ENCODE peak calls at places on chromosomes 12 and 14, in five cellular contexts. R is activated naive CD4-positive, alpha-beta T cell treated with Interleukin-2 at 50 U/mL for 16 hours; Z is chondrocyte; X is NAMALWA; E is activated CD4-positive, alpha-beta T cell treated with anti-CD3 and anti-CD28 coated beads, Interleukin-2, amount 50 U/mL, for 4 hours. K is an unnamed sample.

GRCh38 chr12:6691473-6691872 is 2.3 kb upstream of the ZNF384 start:
- DNase-seq in R (no peak), Z (no peak), X (no peak), E (no peak), K (no peak)

GRCh38 chr14:94052662-94053061 is 26.5 kb downstream of the OTUB2 start:
- DNase-seq in R (no peak), Z (no peak), X (no peak), E (no peak), K (no peak)

GRCh38 chr14:60250318-60251035 is 1.5 kb downstream of the PPM1A start:
- DNase-seq in R (no peak), Z (no peak), X (no peak), E (no peak), K (no peak)

GRCh38 chr14:105273062-105273461 is 24.7 kb downstream of the BTBD6 start:
- DNase-seq in R (no peak), Z (no peak), X (no peak), E (no peak), K (no peak)

GRCh38 chr14:73802431-73803188 is 49.0 kb upstream of the PTGR2 start:
- DNase-seq in R (no peak), Z (no peak), X (no peak), E (no peak), K (peak)

GRCh38 chr12:52360663-52361271 is 6.5 kb downstream of the KRT85 start:
- DNase-seq in R (no peak), Z (no peak), X (no peak), E (no peak), K (no peak)

GRCh38 chr12:75041481-75041880 is 168.2 kb downstream of the KCNC2 start:
- DNase-seq in R (no peak), Z (no peak), X (no peak), E (no peak), K (no peak)

GRCh38 chr14:87992720-87993484 is at the start of gene GALC:
- DNase-seq in R (peak), Z (peak), X (peak), E (peak), K (peak)

GRCh38 chr12:25759752-25760151 is 198.7 kb upstream of the RASSF8 start:
- DNase-seq in R (no peak), Z (no peak), X (no peak), E (no peak), K (no peak)

GRCh38 chr12:51926064-51926632 is 18.8 kb downstream of the ACVRL1 start:
- DNase-seq in R (no peak), Z (no peak), X (no peak), E (no peak), K (no peak)

GRCh38 chr12:106081606-106082005 is 57.1 kb downstream of the NUAK1 start:
- DNase-seq in R (no peak), Z (no peak), X (no peak), E (no peak), K (peak)

GRCh38 chr12:110921262-110921661 is 883 bp upstream of the MYL2 start:
- DNase-seq in R (no peak), Z (no peak), X (no peak), E (no peak), K (peak)

GRCh38 chr14:105476937-105477658 is 2.5 kb downstream of the CRIP2 start:
- DNase-seq in R (no peak), Z (no peak), X (no peak), E (no peak), K (peak)

GRCh38 chr12:127717293-127717692 is 549.7 kb upstream of the TMEM132C start:
- DNase-seq in R (no peak), Z (no peak), X (no peak), E (no peak), K (no peak)

GRCh38 chr12:52183544-52183910 is 8.3 kb downstream of the KRT80 start:
- DNase-seq in R (no peak), Z (no peak), X (no peak), E (no peak), K (no peak)